ENCODE peak calls at places on chromosomes 1 and 21, in nine cellular contexts. W, C, S, E, P, N, R, Y and M are unnamed samples.

GRCh38 chr1:56564615-56565014 is 14.7 kb downstream of the PLPP3 start:
- DNase-seq in R (no peak), C (no peak), P (no peak), S (no peak), W (no peak), Y (no peak), N (no peak), E (no peak), M (no peak)

GRCh38 chr1:161193561-161194235 is 5.2 kb downstream of the ADAMTS4 start:
- DNase-seq in Y (peak), P (no peak), N (no peak), E (no peak), C (no peak), S (no peak), W (no peak), R (no peak), M (no peak)

GRCh38 chr1:23149110-23149509 is 19.5 kb downstream of the LUZP1 start:
- DNase-seq in R (no peak), S (no peak), C (no peak), W (no peak), Y (no peak), E (no peak), P (no peak), N (no peak), M (no peak)

GRCh38 chr1:169491845-169492281 is 6.1 kb upstream of the SLC19A2 start:
- DNase-seq in S (no peak), E (peak), P (no peak), Y (no peak), N (no peak), W (no peak), R (no peak), C (no peak), M (no peak)

GRCh38 chr21:34635307-34635706 is 20.4 kb upstream of the RCAN1 start:
- DNase-seq in N (no peak), W (no peak), R (no peak), Y (no peak), E (no peak), C (peak), S (no peak), P (no peak), M (no peak)

GRCh38 chr1:25742316-25742715 is 57.7 kb upstream of the SELENON start:
- DNase-seq in E (no peak), P (no peak), S (no peak), N (no peak), C (no peak), R (no peak), W (peak), Y (peak), M (no peak)

GRCh38 chr1:206908038-206908437 is 10.8 kb downstream of the IL24 start:
- DNase-seq in R (no peak), S (no peak), C (no peak), W (no peak), P (no peak), Y (no peak), E (no peak), N (no peak), M (no peak)

GRCh38 chr1:102550729-102551384 is 554.1 kb upstream of the OLFM3 start:
- DNase-seq in Y (no peak), S (no peak), P (no peak), R (no peak), N (no peak), W (no peak), E (peak), C (peak), M (no peak)

GRCh38 chr1:192104852-192105251 is 53.4 kb upstream of the RGS18 start:
- DNase-seq in R (no peak), N (peak), Y (no peak), C (no peak), P (no peak), E (peak), S (no peak), W (no peak), M (no peak)

GRCh38 chr21:27464643-27465042 is 497.8 kb upstream of the ADAMTS5 start:
- DNase-seq in S (no peak), P (no peak), E (no peak), C (no peak), W (no peak), N (no peak), Y (no peak), R (no peak), M (no peak)

GRCh38 chr1:246691622-246692495 is 32.4 kb upstream of the SCCPDH start:
- DNase-seq in P (no peak), C (no peak), W (no peak), R (no peak), N (no peak), Y (no peak), E (no peak), S (no peak), M (no peak)

GRCh38 chr1:62247391-62248168 is 52.9 kb downstream of the L1TD1 start:
- DNase-seq in R (no peak), S (no peak), P (no peak), N (no peak), E (no peak), C (no peak), Y (no peak), W (no peak), M (no peak)

GRCh38 chr1:154178006-154178405 is 13.9 kb downstream of the TPM3 start:
- DNase-seq in S (no peak), R (no peak), N (no peak), P (no peak), Y (no peak), E (no peak), C (no peak), W (no peak), M (no peak)

GRCh38 chr1:206581571-206581981 is 30.7 kb downstream of the EIF2D start:
- DNase-seq in W (peak), S (peak), N (no peak), R (peak), C (no peak), E (no peak), Y (no peak), P (peak), M (no peak)

GRCh38 chr1:35769188-35769758 is 505 bp downstream of the CLSPN start:
- DNase-seq in N (no peak), Y (peak), P (peak), W (peak), S (peak), C (peak), R (peak), E (peak), M (peak)

GRCh38 chr21:33685613-33686197 is 43.4 kb downstream of the ITSN1 start:
- DNase-seq in C (no peak), S (no peak), N (peak), R (no peak), E (peak), Y (no peak), P (no peak), W (no peak), M (peak)

GRCh38 chr21:26443867-26444266 is 129.2 kb downstream of the CYYR1 start:
- DNase-seq in N (no peak), Y (no peak), W (no peak), C (no peak), S (no peak), E (no peak), R (no peak), P (no peak), M (no peak)

DNA sequence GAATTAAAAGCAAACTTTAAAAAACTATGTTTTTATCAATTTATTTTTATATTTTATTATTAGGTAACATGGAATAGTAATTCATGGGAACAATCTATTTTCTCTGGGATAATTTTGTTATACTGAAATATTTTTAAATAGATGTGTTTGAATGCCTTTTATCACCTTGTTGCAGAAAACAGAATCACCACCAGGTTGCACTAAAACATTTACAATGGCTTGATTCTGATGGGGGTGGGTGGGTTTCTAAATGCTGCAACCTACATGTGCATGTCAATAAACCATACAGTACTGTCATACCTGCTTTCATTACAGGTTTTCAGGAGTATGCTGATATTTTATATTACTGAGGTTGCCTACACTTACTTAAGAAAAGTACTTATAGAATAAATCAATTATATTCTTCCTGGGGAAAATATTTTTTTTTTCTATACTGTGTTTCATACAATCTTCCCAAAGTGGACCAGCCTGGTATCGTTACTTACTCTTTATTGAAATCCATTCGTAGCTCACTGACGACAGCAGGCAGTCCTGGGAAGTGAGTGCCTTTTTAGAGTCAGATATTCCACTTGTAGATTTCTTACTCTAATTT is 132.8 kb downstream of the PTPRC start:
- DNase-seq in E (peak), C (peak), R (no peak), S (no peak), P (no peak), W (no peak), N (no peak), Y (no peak), M (no peak)
- TF ChIP-seq CTCF in E (peak), C (peak), R (peak), S (peak), P (peak), W (peak), N (peak), Y (peak), M (peak)

DNA sequence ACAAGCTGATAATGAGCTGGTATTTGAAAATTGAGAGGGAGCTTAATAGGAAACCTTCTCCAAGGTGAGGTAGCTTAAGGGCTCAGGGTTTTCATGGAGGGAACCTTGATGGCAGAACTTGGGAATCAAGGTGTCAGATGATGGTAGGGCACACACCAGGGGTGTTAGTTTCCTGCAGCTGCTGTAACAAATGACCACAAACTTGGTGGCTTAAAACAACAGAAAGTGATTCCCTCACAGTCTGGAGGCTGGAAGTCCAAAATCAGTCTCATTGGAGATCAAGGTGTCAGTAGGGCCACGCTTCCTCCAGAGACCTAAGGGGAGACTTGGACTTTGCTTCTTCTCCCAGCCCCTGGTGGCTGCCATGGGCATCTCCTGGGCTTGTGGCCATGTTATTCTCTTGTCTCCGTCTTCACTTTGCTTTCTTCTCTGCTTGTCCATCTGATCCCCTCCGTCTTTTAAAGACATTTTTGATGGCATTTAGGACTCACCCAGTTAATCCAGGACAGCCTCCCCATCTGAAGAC is 45.5 kb downstream of the HUNK start:
- DNase-seq in C (no peak), S (no peak), N (no peak), R (no peak), P (no peak), W (no peak), E (no peak), Y (no peak), M (no peak)
- TF ChIP-seq CTCF in C (no peak), S (no peak), N (no peak), R (no peak), P (no peak), W (no peak), E (no peak), Y (no peak), M (no peak)

GRCh38 chr1:109808703-109809102 is 45.0 kb upstream of the EPS8L3 start:
- DNase-seq in W (no peak), R (no peak), N (no peak), S (no peak), P (no peak), E (no peak), Y (no peak), C (no peak), M (no peak)
- TF ChIP-seq CTCF in W (no peak), R (no peak), N (no peak), S (no peak), P (no peak), E (no peak), Y (no peak), C (no peak), M (no peak)

GRCh38 chr1:27399251-27399885 is 6.9 kb downstream of the GPR3 start:
- DNase-seq in R (no peak), Y (no peak), W (no peak), N (no peak), E (no peak), P (no peak), C (no peak), S (no peak), M (no peak)
- TF ChIP-seq CTCF in R (no peak), Y (no peak), W (no peak), N (no peak), E (no peak), P (no peak), C (no peak), S (no peak), M (no peak)